ENCODE peak calls at places on chromosomes 7 and 10, in five cellular contexts. One of them, this sample, is unnamed.

GRCh38 chr10:91680521-91680920 is 47.6 kb upstream of the PPP1R3C start:
- DNase-seq in IMR-90: peak
- DNase-seq in endodermal cell: no peak
- DNase-seq in stomach: no peak
- DNase-seq in tibial artery: no peak
- DNase-seq in this sample: no peak

GRCh38 chr10:5297466-5297865 is 67.3 kb upstream of the UCN3 start:
- DNase-seq in endodermal cell: no peak
- DNase-seq in tibial artery: peak
- DNase-seq in stomach: no peak
- DNase-seq in IMR-90: no peak
- DNase-seq in this sample: peak

GRCh38 chr7:5661941-5662340 is 119.5 kb downstream of the RNF216 start:
- DNase-seq in IMR-90: no peak
- DNase-seq in tibial artery: no peak
- DNase-seq in stomach: no peak
- DNase-seq in endodermal cell: no peak
- DNase-seq in this sample: no peak

GRCh38 chr7:144020340-144020739 is 20.2 kb downstream of the OR6B1 start:
- DNase-seq in IMR-90: no peak
- DNase-seq in stomach: no peak
- DNase-seq in tibial artery: no peak
- DNase-seq in endodermal cell: no peak
- DNase-seq in this sample: no peak

GRCh38 chr7:140678816-140679130 is 6.0 kb downstream of the ADCK2 start:
- DNase-seq in endodermal cell: no peak
- DNase-seq in tibial artery: peak
- DNase-seq in IMR-90: no peak
- DNase-seq in stomach: peak
- DNase-seq in this sample: no peak

GRCh38 chr10:122078965-122079401 is 90.0 kb downstream of the TACC2 start:
- DNase-seq in IMR-90: no peak
- DNase-seq in tibial artery: no peak
- DNase-seq in stomach: no peak
- DNase-seq in endodermal cell: no peak
- DNase-seq in this sample: no peak

GRCh38 chr7:261341-262250 is 28.4 kb upstream of the FOXL3 start:
- DNase-seq in endodermal cell: no peak
- DNase-seq in stomach: no peak
- DNase-seq in tibial artery: no peak
- DNase-seq in IMR-90: no peak
- DNase-seq in this sample: no peak

GRCh38 chr10:47330804-47331203 is 8.6 kb downstream of the GDF2 start:
- DNase-seq in IMR-90: no peak
- DNase-seq in endodermal cell: no peak
- DNase-seq in tibial artery: peak
- DNase-seq in stomach: peak
- DNase-seq in this sample: no peak

GRCh38 chr10:43041422-43042342 is 35.2 kb upstream of the RET start:
- DNase-seq in IMR-90: no peak
- DNase-seq in stomach: peak
- DNase-seq in endodermal cell: peak
- DNase-seq in tibial artery: peak
- DNase-seq in this sample: no peak

GRCh38 chr7:102284891-102285540 is 1.7 kb upstream of the SH2B2 start:
- DNase-seq in endodermal cell: no peak
- DNase-seq in tibial artery: no peak
- DNase-seq in IMR-90: no peak
- DNase-seq in stomach: peak
- DNase-seq in this sample: no peak

DNA sequence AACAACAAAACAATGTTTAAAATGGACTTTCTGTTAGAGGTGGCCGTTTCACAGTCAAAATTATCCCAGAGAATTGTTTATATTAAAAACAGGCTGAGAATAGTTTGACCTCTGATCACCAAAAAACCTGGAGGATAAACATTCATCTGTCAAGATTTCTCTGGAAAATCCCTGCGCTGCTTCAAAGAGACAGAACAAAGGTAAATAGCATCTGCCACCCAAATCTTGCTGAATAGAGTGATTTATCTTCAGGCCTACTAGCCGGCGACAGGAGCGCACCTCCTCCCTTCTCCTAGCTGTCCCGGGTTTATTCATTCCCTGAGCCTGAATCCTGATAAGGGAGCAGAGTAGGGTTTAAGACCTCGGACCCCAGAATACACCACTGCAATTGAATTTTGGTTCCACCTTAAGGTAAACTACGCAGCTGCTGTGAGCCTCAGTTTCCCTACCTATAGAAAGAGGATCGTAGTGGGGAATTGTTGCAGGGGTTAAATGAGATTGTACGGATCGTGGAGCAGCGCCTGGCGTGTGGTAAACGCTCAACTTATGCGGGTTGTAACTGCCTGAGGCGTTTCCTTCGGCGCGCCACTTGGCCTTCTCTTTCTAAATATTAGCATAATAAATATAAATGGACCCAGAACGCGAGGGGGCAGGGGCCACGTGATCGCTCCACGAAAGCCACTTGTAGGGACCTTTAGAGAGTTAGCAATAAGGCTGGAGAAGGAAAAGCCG is 495 bp upstream of the ST7 start:
- DNase-seq in endodermal cell: peak
- DNase-seq in tibial artery: peak
- DNase-seq in IMR-90: peak
- DNase-seq in stomach: peak
- DNase-seq in this sample: peak
- H3K4me3 ChIP-seq in endodermal cell: peak
- H3K4me3 ChIP-seq in tibial artery: peak
- H3K4me3 ChIP-seq in IMR-90: peak
- H3K4me3 ChIP-seq in stomach: peak
- H3K4me3 ChIP-seq in this sample: peak

DNA sequence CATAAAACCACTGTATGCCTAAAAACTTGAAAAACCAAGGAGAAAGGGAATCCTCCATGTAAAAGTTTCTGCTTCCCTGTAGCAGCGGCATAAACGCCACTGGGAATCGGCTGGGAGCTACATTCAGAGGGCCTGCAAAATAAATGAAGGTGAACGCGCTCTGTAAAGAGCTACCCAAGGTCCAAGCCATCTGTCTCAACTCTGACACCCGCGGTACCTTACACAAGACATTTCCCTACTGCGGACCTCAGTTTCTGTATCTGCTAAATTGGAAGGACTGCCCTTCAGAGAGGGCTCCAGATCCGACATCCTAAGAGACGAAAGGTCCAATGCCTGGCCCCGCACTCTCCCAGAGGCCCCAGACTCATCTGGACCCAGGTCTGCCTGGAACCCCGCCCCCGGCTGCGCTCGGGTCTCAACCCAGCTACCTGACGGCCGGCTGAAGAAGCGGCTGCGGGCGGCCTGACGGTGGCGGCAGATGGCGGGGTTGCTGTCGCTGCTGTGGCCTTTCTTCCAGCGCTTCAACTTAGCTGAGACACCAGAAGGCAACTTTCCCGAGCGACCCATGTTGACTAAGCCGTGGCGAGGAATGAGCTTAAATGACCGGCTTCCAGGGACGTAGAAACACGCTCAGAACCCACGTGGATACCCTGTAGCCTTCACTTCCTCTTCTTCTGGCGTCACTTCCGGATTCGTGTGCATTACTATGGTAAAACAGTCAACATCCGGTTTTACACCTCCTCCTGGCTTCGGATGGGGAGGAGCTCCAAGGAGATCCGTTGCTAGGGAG is at the start of gene RRP12:
- DNase-seq in IMR-90: peak
- DNase-seq in stomach: peak
- DNase-seq in tibial artery: peak
- DNase-seq in endodermal cell: peak
- DNase-seq in this sample: peak
- TF ChIP-seq CTCF in IMR-90: peak
- TF ChIP-seq CTCF in stomach: no peak
- TF ChIP-seq CTCF in tibial artery: no peak
- TF ChIP-seq CTCF in endodermal cell: peak
- TF ChIP-seq CTCF in this sample: no peak

DNA sequence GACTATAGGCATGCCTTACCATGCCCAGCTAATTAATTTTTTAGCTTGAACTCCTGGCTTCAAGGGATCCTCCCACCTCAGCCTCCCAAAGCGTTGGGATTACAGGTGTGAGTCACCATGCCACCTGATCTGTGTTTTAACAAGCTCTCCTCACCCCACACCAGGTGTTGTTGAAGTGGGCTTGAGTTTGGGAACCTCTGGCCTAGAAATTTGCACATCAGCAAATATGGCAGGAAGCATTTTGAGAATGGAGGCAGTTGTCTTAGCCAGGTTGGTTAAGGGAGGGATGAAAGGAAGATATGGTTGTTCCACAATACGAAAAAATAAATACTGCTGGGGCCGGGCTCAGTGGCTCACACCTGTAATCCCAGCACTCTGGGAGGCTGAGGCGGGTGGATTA is 433.1 kb downstream of the TYW1 start:
- DNase-seq in tibial artery: no peak
- DNase-seq in endodermal cell: no peak
- DNase-seq in IMR-90: no peak
- DNase-seq in stomach: no peak
- DNase-seq in this sample: no peak
- H3K4me3 ChIP-seq in tibial artery: no peak
- H3K4me3 ChIP-seq in endodermal cell: no peak
- H3K4me3 ChIP-seq in IMR-90: no peak
- H3K4me3 ChIP-seq in stomach: no peak
- H3K4me3 ChIP-seq in this sample: no peak

DNA sequence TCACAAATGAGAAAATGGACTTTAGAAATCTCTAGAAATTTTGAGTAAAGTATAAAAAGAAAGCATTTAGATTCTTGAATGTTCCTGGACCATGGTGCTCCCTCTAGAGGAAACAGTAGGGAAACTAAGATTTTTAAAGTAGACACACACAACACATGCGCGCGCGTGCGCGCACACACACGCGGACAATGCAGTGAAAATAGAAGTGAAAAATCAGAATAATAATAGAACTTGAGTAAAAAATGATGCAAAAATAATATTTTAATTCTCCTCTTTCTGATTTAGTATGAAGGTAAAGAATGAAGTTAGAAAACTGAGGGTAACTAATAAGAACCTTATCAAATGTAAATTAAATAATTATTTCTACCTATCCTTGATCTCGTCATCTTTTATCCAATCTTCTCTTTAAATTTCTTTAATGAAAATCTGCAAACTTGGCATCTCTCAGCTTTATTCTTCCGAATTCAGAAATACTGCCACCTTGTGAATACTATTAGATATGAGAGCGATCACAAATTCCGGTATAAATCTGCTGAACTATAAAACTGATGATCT is 117.0 kb upstream of the AMPH start:
- DNase-seq in endodermal cell: no peak
- DNase-seq in IMR-90: peak
- DNase-seq in stomach: no peak
- DNase-seq in tibial artery: no peak
- DNase-seq in this sample: peak
- TF ChIP-seq CTCF in endodermal cell: peak
- TF ChIP-seq CTCF in IMR-90: peak
- TF ChIP-seq CTCF in stomach: no peak
- TF ChIP-seq CTCF in tibial artery: peak
- TF ChIP-seq CTCF in this sample: peak

DNA sequence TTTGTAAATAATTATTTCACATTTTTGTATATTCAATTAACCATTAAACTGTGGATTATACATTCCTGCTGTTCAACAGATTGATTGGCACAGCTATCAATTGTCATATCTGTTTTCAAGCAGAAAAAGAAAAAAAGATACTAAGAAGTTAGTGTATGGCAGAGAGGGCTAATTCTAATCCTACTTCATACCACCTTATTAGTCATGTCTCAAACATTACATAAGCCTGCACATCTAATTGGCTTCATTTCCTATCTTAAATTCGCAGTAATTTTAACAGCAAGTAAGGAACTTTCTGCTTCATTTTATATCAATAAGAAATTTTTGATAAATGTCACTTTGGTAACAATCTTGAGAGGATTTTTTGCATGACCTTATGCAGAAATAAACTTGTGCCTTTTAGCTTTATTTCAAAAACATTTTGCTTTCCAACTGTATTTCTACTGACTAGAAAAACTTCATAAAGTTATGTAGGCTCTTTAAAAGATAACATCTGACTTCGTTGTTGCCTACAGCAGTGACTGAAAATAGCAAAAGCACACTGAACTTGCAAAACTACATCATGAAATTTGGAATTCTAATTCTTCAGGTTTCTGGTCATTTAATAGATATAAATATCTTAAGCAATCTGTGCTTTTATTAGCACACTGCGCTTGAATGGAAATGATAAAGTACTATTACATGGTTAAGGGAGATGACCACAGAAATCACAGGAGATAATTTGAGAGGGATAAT is 111.5 kb downstream of the SEMA3C start:
- DNase-seq in stomach: no peak
- DNase-seq in IMR-90: peak
- DNase-seq in tibial artery: no peak
- DNase-seq in endodermal cell: no peak
- DNase-seq in this sample: no peak
- H3K4me3 ChIP-seq in stomach: no peak
- H3K4me3 ChIP-seq in IMR-90: no peak
- H3K4me3 ChIP-seq in tibial artery: no peak
- H3K4me3 ChIP-seq in endodermal cell: no peak
- H3K4me3 ChIP-seq in this sample: no peak

DNA sequence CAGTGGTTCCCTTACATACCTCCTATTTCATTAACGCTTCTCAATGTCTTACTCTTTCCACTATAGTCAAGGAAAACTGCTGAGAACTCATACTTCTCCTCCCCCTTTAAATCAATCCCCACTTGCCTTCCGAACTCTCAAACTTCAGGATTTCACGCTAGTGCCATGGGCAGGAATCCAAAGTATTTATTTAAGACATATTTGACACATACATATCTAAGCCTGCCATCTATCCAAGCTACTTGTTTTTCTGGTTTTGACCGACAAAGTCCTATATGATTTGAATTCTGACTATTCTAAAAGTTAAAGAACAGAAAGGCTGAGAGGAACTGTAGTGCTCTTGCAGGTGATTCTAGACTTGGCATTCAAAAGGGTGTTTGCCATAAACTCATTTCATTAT is 51.8 kb downstream of the CCDC6 start:
- DNase-seq in IMR-90: no peak
- DNase-seq in tibial artery: no peak
- DNase-seq in endodermal cell: no peak
- DNase-seq in stomach: no peak
- DNase-seq in this sample: no peak
- TF ChIP-seq CTCF in IMR-90: no peak
- TF ChIP-seq CTCF in tibial artery: no peak
- TF ChIP-seq CTCF in endodermal cell: no peak
- TF ChIP-seq CTCF in stomach: no peak
- TF ChIP-seq CTCF in this sample: no peak

This sample was measured in fibroblast of pulmonary artery.